ENCODE peak calls at places on chromosomes 11 and 22, in seven cellular contexts. Z is fibroblast of villous mesenchyme, F is psoas muscle, G is stomach, Q is thoracic aorta, K is colonic mucosa, N is heart right ventricle. S is an unnamed sample.

GRCh38 chr22:46309526-46310085 is 12.9 kb downstream of the GTSE1 start:
- DNase-seq in Z (no peak), F (no peak), G (no peak), Q (no peak), K (no peak), N (no peak), S (no peak)

GRCh38 chr22:37054078-37054440 is 2.5 kb downstream of the KCTD17 start:
- DNase-seq in Z (no peak), F (no peak), G (no peak), Q (no peak), K (peak; percentile 61), N (no peak), S (no peak)

GRCh38 chr11:99020324-99021225 is at the start of gene CNTN5:
- DNase-seq in Z (no peak), F (peak; percentile 26), G (no peak), Q (no peak), K (peak; percentile 20), N (peak; percentile 28), S (no peak)

GRCh38 chr11:77401486-77402217 is 72.2 kb downstream of the PAK1 start:
- DNase-seq in Z (no peak), F (no peak), G (no peak), Q (no peak), K (no peak), N (no peak), S (no peak)

GRCh38 chr11:69705901-69706787 is 2.3 kb upstream of the FGF19 start:
- DNase-seq in Z (no peak), F (no peak), G (no peak), Q (no peak), K (peak; percentile 66), N (no peak), S (no peak)

GRCh38 chr11:35157814-35158213 is 18.8 kb downstream of the CD44 start:
- DNase-seq in Z (no peak), F (no peak), G (no peak), Q (no peak), K (no peak), N (no peak), S (no peak)

GRCh38 chr11:57566035-57566504 is 1.4 kb downstream of the UBE2L6 start:
- DNase-seq in Z (peak; percentile 84), F (no peak), G (peak; percentile 59), Q (no peak), K (peak; percentile 49), N (no peak), S (no peak)

GRCh38 chr11:11442791-11443190 is 89.7 kb upstream of the CSNK2A3 start:
- DNase-seq in Z (no peak), F (no peak), G (no peak), Q (no peak), K (no peak), N (no peak), S (no peak)

GRCh38 chr11:126339866-126340434 is 15.5 kb upstream of the ST3GAL4 start:
- DNase-seq in Z (peak; percentile 86), F (peak; percentile 80), G (peak; percentile 66), Q (no peak), K (no peak), N (peak; percentile 79), S (no peak)

GRCh38 chr22:42066937-42067336 is 3.7 kb downstream of the NAGA start:
- DNase-seq in Z (no peak), F (no peak), G (no peak), Q (no peak), K (peak; percentile 15), N (no peak), S (no peak)

GRCh38 chr11:69680688-69681087 is 5.5 kb upstream of the LTO1 start:
- DNase-seq in Z (no peak), F (no peak), G (no peak), Q (no peak), K (no peak), N (no peak), S (no peak)

GRCh38 chr11:105862736-105863367 is 159.2 kb downstream of the MSANTD4 start:
- DNase-seq in Z (peak; percentile 59), F (no peak), G (no peak), Q (no peak), K (no peak), N (no peak), S (peak; percentile 10)

GRCh38 chr11:45163956-45164575 is 17.6 kb downstream of the PRDM11 start:
- DNase-seq in Z (no peak), F (no peak), G (no peak), Q (no peak), K (no peak), N (no peak), S (no peak)

GRCh38 chr11:112343368-112344039 is 82.8 kb upstream of the PLET1 start:
- DNase-seq in Z (peak; percentile 91), F (no peak), G (no peak), Q (no peak), K (no peak), N (no peak), S (no peak)

GRCh38 chr11:126628790-126629621 is 273.5 kb downstream of the ST3GAL4 start:
- DNase-seq in Z (peak; percentile 36), F (no peak), G (no peak), Q (no peak), K (no peak), N (no peak), S (peak; percentile 88)

GRCh38 chr11:65776196-65776595 is 4.6 kb downstream of the AP5B1 start:
- DNase-seq in Z (peak; percentile 88), F (peak; percentile 54), G (peak; percentile 29), Q (no peak), K (no peak), N (no peak), S (peak; percentile 39)

GRCh38 chr11:105361651-105362050 is 222.1 kb upstream of the CARD18 start:
- DNase-seq in Z (no peak), F (no peak), G (no peak), Q (no peak), K (no peak), N (no peak), S (no peak)

GRCh38 chr11:76276046-76276772 is 69.9 kb upstream of the WNT11 start:
- DNase-seq in Z (no peak), F (no peak), G (no peak), Q (no peak), K (no peak), N (no peak), S (no peak)

GRCh38 chr11:1776331-1776851 is 12.7 kb upstream of the CTSD start:
- DNase-seq in Z (no peak), F (no peak), G (no peak), Q (no peak), K (no peak), N (no peak), S (no peak)

GRCh38 chr22:49632199-49633009 is 195.3 kb downstream of the BRD1 start:
- DNase-seq in Z (peak; percentile 6), F (peak; percentile 61), G (peak; percentile 55), Q (no peak), K (peak; percentile 44), N (peak; percentile 68), S (no peak)

GRCh38 chr22:43562843-43563242 is 151.0 kb downstream of the MPPED1 start:
- DNase-seq in Z (no peak), F (no peak), G (no peak), Q (no peak), K (no peak), N (no peak), S (no peak)

GRCh38 chr22:23373601-23374000 is 193.3 kb downstream of the BCR start:
- DNase-seq in Z (no peak), F (no peak), G (no peak), Q (no peak), K (no peak), N (no peak), S (no peak)

GRCh38 chr22:20551805-20552449 is 44.5 kb downstream of the MED15 start:
- DNase-seq in Z (no peak), F (peak; percentile 76), G (no peak), Q (no peak), K (no peak), N (peak; percentile 52), S (no peak)
- TF ChIP-seq CTCF in Z (peak; percentile 28), F (peak; percentile 60), G (no peak), Q (peak; percentile 30), K (no peak), N (peak; percentile 28), S (peak; percentile 51)

DNA sequence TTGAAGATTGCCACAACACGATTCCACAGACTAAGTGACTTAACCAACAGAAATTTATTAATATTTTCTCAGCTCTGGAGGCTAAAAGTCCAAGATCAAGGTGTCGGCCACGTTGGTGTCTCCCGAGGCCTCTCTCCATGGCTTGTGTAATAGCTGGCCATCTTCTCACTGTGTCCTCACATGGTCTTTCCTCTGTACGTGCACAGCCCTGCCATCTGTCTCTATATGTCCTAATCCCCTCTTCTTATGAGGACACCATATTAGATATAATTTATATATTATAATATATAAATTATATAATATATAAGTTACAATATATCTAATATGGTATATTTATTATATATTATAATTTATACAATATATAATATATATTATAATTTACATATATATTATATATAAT is 25.1 kb upstream of the SCGB1A1 start:
- DNase-seq in Z (no peak), F (no peak), G (no peak), Q (no peak), K (no peak), N (no peak), S (no peak)
- TF ChIP-seq CTCF in Z (no peak), F (no peak), G (no peak), Q (no peak), K (no peak), N (no peak), S (no peak)

DNA sequence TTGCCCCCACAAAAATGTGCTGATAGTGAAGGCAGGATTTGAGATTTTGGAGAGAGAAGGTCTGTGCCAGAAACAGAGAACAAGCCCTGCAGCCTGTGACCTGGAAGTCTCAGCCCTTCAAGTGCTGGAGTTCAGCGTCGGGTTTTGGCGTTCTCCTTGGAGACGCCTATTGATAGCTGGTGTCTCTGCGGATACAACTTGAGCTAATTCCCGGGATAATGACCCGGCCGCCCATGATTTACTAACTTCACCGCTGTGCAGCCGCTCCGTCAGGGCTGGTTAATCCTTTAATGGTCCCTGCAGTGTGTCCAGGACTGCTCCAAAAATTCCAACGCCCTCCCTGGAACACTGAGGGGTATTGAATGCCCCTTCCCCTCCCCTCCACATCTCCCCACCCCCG is 76.6 kb downstream of the WT1 start:
- DNase-seq in Z (no peak), F (no peak), G (no peak), Q (no peak), K (no peak), N (no peak), S (no peak)
- TF ChIP-seq CTCF in Z (no peak), F (no peak), G (no peak), Q (no peak), K (no peak), N (no peak), S (no peak)

GRCh38 chr22:32796865-32797573 is 4.5 kb upstream of the TIMP3 start:
- DNase-seq in Z (peak; percentile 82), F (peak; percentile 70), G (peak; percentile 72), Q (peak; percentile 51), K (peak; percentile 69), N (peak; percentile 74), S (peak; percentile 58)
- TF ChIP-seq CTCF in Z (peak; percentile 95), F (peak; percentile 53), G (no peak), Q (peak; percentile 90), K (peak; percentile 90), N (peak; percentile 93), S (peak; percentile 94)

DNA sequence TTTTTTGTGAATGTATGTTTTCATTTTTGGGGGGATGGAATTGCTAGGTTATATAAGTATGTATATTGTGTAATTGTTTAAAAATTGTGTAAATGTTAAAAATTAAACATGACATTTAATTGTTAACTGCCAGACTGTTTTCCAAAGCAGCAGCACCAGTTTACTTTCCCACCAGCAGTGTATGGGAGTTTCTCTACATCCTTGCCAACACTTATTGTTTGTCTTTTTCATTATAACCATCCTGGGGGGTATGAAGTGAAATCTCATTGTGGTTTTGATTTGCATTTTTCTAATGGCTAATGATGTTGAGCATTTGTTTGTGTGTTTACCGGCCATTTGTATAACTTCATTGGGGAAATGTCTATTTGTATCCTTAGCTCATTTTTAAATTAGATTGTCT is 31.7 kb upstream of the RRAS2 start:
- DNase-seq in Z (no peak), F (no peak), G (no peak), Q (no peak), K (no peak), N (no peak), S (peak; percentile 20)
- TF ChIP-seq CTCF in Z (no peak), F (no peak), G (no peak), Q (no peak), K (no peak), N (no peak), S (no peak)

S was measured in AG09319.